ENCODE peak calls at places on chromosomes 6 and 20, in seven cellular contexts. Q, D, O, Z, N, R and G are unnamed samples.

GRCh38 chr6:149077208-149077607 is 240.3 kb upstream of the TAB2 start:
- DNase-seq in Q (peak), R (peak), N (peak), O (no peak), Z (no peak), D (no peak), G (no peak)

GRCh38 chr6:37038297-37039198 is 33.1 kb downstream of the FGD2 start:
- DNase-seq in O (no peak), D (no peak), Q (peak), Z (no peak), N (no peak), R (peak), G (no peak)

GRCh38 chr6:154229796-154230195 is 126.8 kb downstream of the IPCEF1 start:
- DNase-seq in N (no peak), Q (no peak), Z (no peak), R (no peak), D (no peak), O (no peak), G (no peak)

GRCh38 chr20:15887387-15887786 is 685.9 kb downstream of the KIF16B start:
- DNase-seq in Q (no peak), O (no peak), Z (no peak), N (no peak), R (no peak), D (no peak), G (no peak)

GRCh38 chr6:135251964-135252429 is 70.9 kb downstream of the MYB start:
- DNase-seq in D (no peak), N (peak), Q (no peak), Z (peak), R (peak), O (peak), G (no peak)

GRCh38 chr6:47687432-47687831 is 10.9 kb upstream of the ADGRF4 start:
- DNase-seq in D (no peak), Q (no peak), O (no peak), R (no peak), N (no peak), Z (no peak), G (no peak)

GRCh38 chr6:150024646-150025155 is 631 bp downstream of the RAET1L start:
- DNase-seq in N (no peak), Q (no peak), R (no peak), Z (no peak), O (no peak), D (no peak), G (no peak)

GRCh38 chr6:163955131-163955530 is 540.6 kb downstream of the QKI start:
- DNase-seq in Z (no peak), O (peak), D (no peak), Q (no peak), R (peak), N (peak), G (no peak)

GRCh38 chr6:38617856-38618255 is 21.9 kb downstream of the BTBD9 start:
- DNase-seq in N (no peak), Q (no peak), D (no peak), Z (no peak), O (no peak), R (no peak), G (no peak)

GRCh38 chr6:169991031-169991390 is 239.6 kb downstream of the ERMARD start:
- DNase-seq in N (no peak), D (no peak), O (no peak), Q (no peak), Z (no peak), R (no peak), G (no peak)

GRCh38 chr6:107811591-107812218 is 12.4 kb downstream of the SCML4 start:
- DNase-seq in Q (peak), D (no peak), R (peak), O (peak), Z (peak), N (peak), G (peak)

GRCh38 chr20:13492001-13492480 is 146.7 kb downstream of the TASP1 start:
- DNase-seq in N (peak), R (peak), O (peak), Q (peak), Z (no peak), D (no peak), G (no peak)

GRCh38 chr20:20503788-20504528 is 136.1 kb downstream of the INSM1 start:
- DNase-seq in D (no peak), O (no peak), Z (no peak), R (no peak), N (no peak), Q (no peak), G (no peak)

GRCh38 chr20:33650111-33650752 is 11.9 kb upstream of the C20orf144 start:
- DNase-seq in Q (no peak), R (peak), Z (no peak), D (no peak), O (no peak), N (no peak), G (no peak)

GRCh38 chr6:14068133-14068532 is 49.4 kb upstream of the CD83 start:
- DNase-seq in Q (peak), Z (peak), R (peak), N (peak), O (peak), D (no peak), G (no peak)

GRCh38 chr20:32761831-32762753 is at the start of gene DNMT3B:
- DNase-seq in R (peak), Q (peak), D (no peak), Z (peak), N (peak), O (peak), G (peak)

GRCh38 chr20:905396-905961 is 10.7 kb downstream of the ANGPT4 start:
- DNase-seq in D (no peak), Q (no peak), N (no peak), R (no peak), O (no peak), Z (no peak), G (no peak)

GRCh38 chr6:39389372-39389767 is 66.9 kb upstream of the KCNK16 start:
- DNase-seq in R (peak), Z (peak), D (no peak), O (no peak), N (peak), Q (peak), G (peak)

GRCh38 chr6:83867527-83868161 is 8.2 kb downstream of the CYB5R4 start:
- DNase-seq in Q (peak), N (peak), R (peak), Z (peak), O (no peak), D (no peak), G (peak)

GRCh38 chr6:30163090-30163917 is at the start of gene TRIM15:
- DNase-seq in O (no peak), N (no peak), D (no peak), Z (no peak), R (peak), Q (no peak), G (no peak)

GRCh38 chr20:38751360-38751976 is 3.2 kb downstream of the ACTR5 start:
- DNase-seq in D (no peak), O (peak), Z (peak), N (peak), R (peak), Q (peak), G (peak)

GRCh38 chr20:10673176-10673830 is 496 bp downstream of the JAG1 start:
- DNase-seq in Q (no peak), Z (no peak), R (peak), D (no peak), O (peak), N (peak), G (peak)

GRCh38 chr6:11149551-11149950 is 38.0 kb upstream of the ERVFRD-1 start:
- DNase-seq in Q (no peak), R (no peak), Z (no peak), D (no peak), O (no peak), N (no peak), G (no peak)

GRCh38 chr20:64044484-64045247 is 4.8 kb downstream of the SOX18 start:
- DNase-seq in N (peak), Z (peak), R (peak), D (no peak), O (peak), Q (peak), G (peak)

GRCh38 chr20:32114305-32114960 is 4.9 kb downstream of the TM9SF4 start:
- DNase-seq in Q (no peak), N (peak), R (peak), O (no peak), D (no peak), Z (no peak), G (no peak)

GRCh38 chr6:81751388-81752083 is 945 bp downstream of the TENT5A start:
- DNase-seq in Q (peak), R (peak), D (no peak), N (peak), Z (no peak), O (no peak), G (no peak)

GRCh38 chr20:57774951-57775350 is 65.1 kb upstream of the PMEPA1 start:
- DNase-seq in Z (no peak), D (no peak), O (no peak), R (no peak), N (no peak), Q (no peak), G (no peak)

GRCh38 chr20:61292391-61292790 is 40.3 kb downstream of the CDH4 start:
- DNase-seq in Z (no peak), N (no peak), R (no peak), O (no peak), D (no peak), Q (no peak), G (no peak)

GRCh38 chr6:114140416-114140815 is 169.5 kb upstream of the HDAC2 start:
- DNase-seq in Z (no peak), R (peak), O (no peak), Q (no peak), N (no peak), D (no peak), G (no peak)

GRCh38 chr20:2476742-2477615 is 6.4 kb upstream of the SNRPB start:
- DNase-seq in R (no peak), O (no peak), Z (no peak), Q (no peak), N (no peak), D (no peak), G (no peak)

GRCh38 chr6:167712332-167713087 is 114.2 kb upstream of the AFDN start:
- DNase-seq in R (no peak), D (no peak), Z (no peak), O (no peak), N (no peak), Q (no peak), G (no peak)

GRCh38 chr6:74604279-74604678 is 601.6 kb downstream of the COL12A1 start:
- DNase-seq in Q (no peak), Z (no peak), O (no peak), R (no peak), N (no peak), D (no peak), G (no peak)

GRCh38 chr6:125986956-125987617 is 747 bp downstream of the TRMT11 start:
- DNase-seq in N (peak), D (no peak), Q (peak), O (no peak), Z (no peak), R (peak), G (peak)

GRCh38 chr6:169990095-169991030 is 238.9 kb downstream of the ERMARD start:
- DNase-seq in Z (no peak), N (no peak), D (no peak), Q (no peak), R (no peak), O (no peak), G (no peak)

GRCh38 chr6:70998148-70998547 is 41.3 kb upstream of the B3GAT2 start:
- DNase-seq in R (no peak), Q (no peak), N (no peak), Z (no peak), D (no peak), O (no peak), G (no peak)

GRCh38 chr20:54431545-54431944 is 43.8 kb upstream of the DOK5 start:
- DNase-seq in Z (no peak), R (peak), O (no peak), N (no peak), D (no peak), Q (peak), G (peak)

GRCh38 chr20:10915815-10916214 is 242.0 kb upstream of the JAG1 start:
- DNase-seq in O (no peak), Q (no peak), R (no peak), D (no peak), Z (no peak), N (no peak), G (no peak)